ENCODE peak calls at places on chromosomes 1 and 21, in nine cellular contexts. One of them, this sample, is unnamed. For H3K9me3, the result is how much of the 10 kb centered on the place peaks cover.

GRCh38 chr1:36253463-36253862 is 29.2 kb downstream of the THRAP3 start:
- DNase-seq in uterus: no peak
- DNase-seq in naive thymus-derived CD4-positive, alpha-beta T cell: no peak
- DNase-seq in CD8-positive, alpha-beta T cell: no peak
- DNase-seq in tibial nerve: no peak
- DNase-seq in lung: no peak
- DNase-seq in keratinocyte: no peak
- DNase-seq in upper lobe of right lung: no peak
- DNase-seq in thoracic aorta: no peak
- DNase-seq in this sample: no peak

GRCh38 chr1:15287591-15287990 is 40.6 kb downstream of the FHAD1 start:
- DNase-seq in tibial nerve: no peak
- DNase-seq in naive thymus-derived CD4-positive, alpha-beta T cell: no peak
- DNase-seq in CD8-positive, alpha-beta T cell: no peak
- DNase-seq in thoracic aorta: no peak
- DNase-seq in upper lobe of right lung: no peak
- DNase-seq in uterus: no peak
- DNase-seq in lung: no peak
- DNase-seq in keratinocyte: no peak
- DNase-seq in this sample: no peak

GRCh38 chr21:32392880-32393676 is at the start of gene URB1:
- DNase-seq in upper lobe of right lung: peak
- DNase-seq in CD8-positive, alpha-beta T cell: peak
- DNase-seq in thoracic aorta: peak
- DNase-seq in keratinocyte: no peak
- DNase-seq in uterus: peak
- DNase-seq in lung: peak
- DNase-seq in naive thymus-derived CD4-positive, alpha-beta T cell: peak
- DNase-seq in tibial nerve: peak
- DNase-seq in this sample: peak

GRCh38 chr1:26697441-26697977 is 1.7 kb downstream of the ARID1A start:
- DNase-seq in keratinocyte: no peak
- DNase-seq in CD8-positive, alpha-beta T cell: no peak
- DNase-seq in thoracic aorta: no peak
- DNase-seq in lung: no peak
- DNase-seq in tibial nerve: no peak
- DNase-seq in uterus: no peak
- DNase-seq in upper lobe of right lung: no peak
- DNase-seq in naive thymus-derived CD4-positive, alpha-beta T cell: no peak
- DNase-seq in this sample: no peak

GRCh38 chr1:41525891-41526587 is 41.6 kb upstream of the EDN2 start:
- DNase-seq in upper lobe of right lung: no peak
- DNase-seq in tibial nerve: no peak
- DNase-seq in lung: no peak
- DNase-seq in CD8-positive, alpha-beta T cell: no peak
- DNase-seq in uterus: no peak
- DNase-seq in naive thymus-derived CD4-positive, alpha-beta T cell: no peak
- DNase-seq in keratinocyte: no peak
- DNase-seq in thoracic aorta: no peak
- DNase-seq in this sample: no peak

GRCh38 chr1:162740755-162741154 is 49.7 kb upstream of the HSD17B7 start:
- DNase-seq in thoracic aorta: no peak
- DNase-seq in upper lobe of right lung: no peak
- DNase-seq in uterus: no peak
- DNase-seq in naive thymus-derived CD4-positive, alpha-beta T cell: no peak
- DNase-seq in keratinocyte: no peak
- DNase-seq in lung: no peak
- DNase-seq in CD8-positive, alpha-beta T cell: no peak
- DNase-seq in tibial nerve: no peak
- DNase-seq in this sample: no peak

GRCh38 chr1:77825356-77825709 is 45.9 kb downstream of the MIGA1 start:
- DNase-seq in CD8-positive, alpha-beta T cell: no peak
- DNase-seq in thoracic aorta: no peak
- DNase-seq in naive thymus-derived CD4-positive, alpha-beta T cell: peak
- DNase-seq in lung: peak
- DNase-seq in uterus: no peak
- DNase-seq in upper lobe of right lung: no peak
- DNase-seq in keratinocyte: peak
- DNase-seq in tibial nerve: no peak
- DNase-seq in this sample: no peak

GRCh38 chr1:4108741-4109625 is 208.9 kb upstream of the C1orf174 start:
- DNase-seq in naive thymus-derived CD4-positive, alpha-beta T cell: no peak
- DNase-seq in thoracic aorta: no peak
- DNase-seq in tibial nerve: no peak
- DNase-seq in upper lobe of right lung: peak
- DNase-seq in CD8-positive, alpha-beta T cell: no peak
- DNase-seq in keratinocyte: no peak
- DNase-seq in lung: no peak
- DNase-seq in uterus: no peak
- DNase-seq in this sample: no peak

GRCh38 chr21:17930102-17930501 is 110.9 kb upstream of the C21orf91 start:
- DNase-seq in tibial nerve: no peak
- DNase-seq in lung: no peak
- DNase-seq in keratinocyte: no peak
- DNase-seq in CD8-positive, alpha-beta T cell: no peak
- DNase-seq in thoracic aorta: no peak
- DNase-seq in naive thymus-derived CD4-positive, alpha-beta T cell: no peak
- DNase-seq in uterus: no peak
- DNase-seq in upper lobe of right lung: no peak
- DNase-seq in this sample: no peak

GRCh38 chr1:111648826-111649225 is 29.2 kb downstream of the RAP1A start:
- DNase-seq in naive thymus-derived CD4-positive, alpha-beta T cell: no peak
- DNase-seq in thoracic aorta: no peak
- DNase-seq in lung: no peak
- DNase-seq in upper lobe of right lung: no peak
- DNase-seq in keratinocyte: no peak
- DNase-seq in uterus: no peak
- DNase-seq in CD8-positive, alpha-beta T cell: no peak
- DNase-seq in tibial nerve: no peak
- DNase-seq in this sample: no peak

GRCh38 chr1:232767381-232768074 is 37.7 kb upstream of the MAP10 start:
- DNase-seq in tibial nerve: no peak
- DNase-seq in uterus: peak
- DNase-seq in CD8-positive, alpha-beta T cell: no peak
- DNase-seq in naive thymus-derived CD4-positive, alpha-beta T cell: no peak
- DNase-seq in upper lobe of right lung: no peak
- DNase-seq in keratinocyte: peak
- DNase-seq in lung: no peak
- DNase-seq in thoracic aorta: peak
- DNase-seq in this sample: no peak

GRCh38 chr1:119713538-119714456 is 2.1 kb downstream of the PHGDH start:
- DNase-seq in tibial nerve: no peak
- DNase-seq in upper lobe of right lung: no peak
- DNase-seq in uterus: no peak
- DNase-seq in naive thymus-derived CD4-positive, alpha-beta T cell: no peak
- DNase-seq in CD8-positive, alpha-beta T cell: no peak
- DNase-seq in lung: no peak
- DNase-seq in keratinocyte: no peak
- DNase-seq in thoracic aorta: no peak
- DNase-seq in this sample: no peak

GRCh38 chr1:147073062-147073432 is 99.2 kb downstream of the PRKAB2 start:
- DNase-seq in lung: no peak
- DNase-seq in uterus: no peak
- DNase-seq in thoracic aorta: no peak
- DNase-seq in tibial nerve: no peak
- DNase-seq in keratinocyte: no peak
- DNase-seq in upper lobe of right lung: no peak
- DNase-seq in naive thymus-derived CD4-positive, alpha-beta T cell: no peak
- DNase-seq in CD8-positive, alpha-beta T cell: no peak
- DNase-seq in this sample: no peak

GRCh38 chr1:232925421-232926202 is 24.8 kb upstream of the NTPCR start:
- DNase-seq in thoracic aorta: no peak
- DNase-seq in tibial nerve: no peak
- DNase-seq in CD8-positive, alpha-beta T cell: no peak
- DNase-seq in uterus: no peak
- DNase-seq in keratinocyte: no peak
- DNase-seq in lung: no peak
- DNase-seq in upper lobe of right lung: no peak
- DNase-seq in naive thymus-derived CD4-positive, alpha-beta T cell: no peak
- DNase-seq in this sample: no peak

GRCh38 chr21:17560377-17560776 is 47.5 kb downstream of the CXADR start:
- DNase-seq in keratinocyte: no peak
- DNase-seq in upper lobe of right lung: no peak
- DNase-seq in uterus: no peak
- DNase-seq in thoracic aorta: no peak
- DNase-seq in naive thymus-derived CD4-positive, alpha-beta T cell: no peak
- DNase-seq in CD8-positive, alpha-beta T cell: no peak
- DNase-seq in lung: no peak
- DNase-seq in tibial nerve: no peak
- DNase-seq in this sample: no peak

GRCh38 chr1:205517288-205517687 is 12.8 kb downstream of the CDK18 start:
- DNase-seq in uterus: no peak
- DNase-seq in tibial nerve: no peak
- DNase-seq in lung: no peak
- DNase-seq in CD8-positive, alpha-beta T cell: no peak
- DNase-seq in keratinocyte: no peak
- DNase-seq in thoracic aorta: no peak
- DNase-seq in naive thymus-derived CD4-positive, alpha-beta T cell: no peak
- DNase-seq in upper lobe of right lung: no peak
- DNase-seq in this sample: no peak

GRCh38 chr1:180584869-180585268 is 26.1 kb downstream of the OVAAL start:
- DNase-seq in CD8-positive, alpha-beta T cell: no peak
- DNase-seq in tibial nerve: no peak
- DNase-seq in upper lobe of right lung: no peak
- DNase-seq in naive thymus-derived CD4-positive, alpha-beta T cell: no peak
- DNase-seq in keratinocyte: no peak
- DNase-seq in uterus: no peak
- DNase-seq in lung: no peak
- DNase-seq in thoracic aorta: no peak
- DNase-seq in this sample: no peak

GRCh38 chr1:180577361-180577760 is 18.6 kb downstream of the OVAAL start:
- DNase-seq in naive thymus-derived CD4-positive, alpha-beta T cell: no peak
- DNase-seq in CD8-positive, alpha-beta T cell: no peak
- DNase-seq in thoracic aorta: no peak
- DNase-seq in lung: no peak
- DNase-seq in uterus: no peak
- DNase-seq in upper lobe of right lung: no peak
- DNase-seq in tibial nerve: no peak
- DNase-seq in keratinocyte: no peak
- DNase-seq in this sample: no peak

GRCh38 chr1:180581635-180582039 is 22.9 kb downstream of the OVAAL start:
- DNase-seq in tibial nerve: no peak
- DNase-seq in uterus: no peak
- DNase-seq in CD8-positive, alpha-beta T cell: no peak
- DNase-seq in thoracic aorta: no peak
- DNase-seq in keratinocyte: no peak
- DNase-seq in lung: no peak
- DNase-seq in upper lobe of right lung: no peak
- DNase-seq in naive thymus-derived CD4-positive, alpha-beta T cell: no peak
- DNase-seq in this sample: no peak

GRCh38 chr1:180585994-180586359 is 27.2 kb downstream of the OVAAL start:
- DNase-seq in CD8-positive, alpha-beta T cell: no peak
- DNase-seq in upper lobe of right lung: no peak
- DNase-seq in uterus: no peak
- DNase-seq in naive thymus-derived CD4-positive, alpha-beta T cell: no peak
- DNase-seq in lung: no peak
- DNase-seq in tibial nerve: no peak
- DNase-seq in keratinocyte: no peak
- DNase-seq in thoracic aorta: no peak
- DNase-seq in this sample: no peak

GRCh38 chr1:180580237-180580636 is 21.5 kb downstream of the OVAAL start:
- DNase-seq in tibial nerve: no peak
- DNase-seq in lung: no peak
- DNase-seq in CD8-positive, alpha-beta T cell: no peak
- DNase-seq in thoracic aorta: no peak
- DNase-seq in naive thymus-derived CD4-positive, alpha-beta T cell: no peak
- DNase-seq in upper lobe of right lung: no peak
- DNase-seq in uterus: no peak
- DNase-seq in keratinocyte: no peak
- DNase-seq in this sample: no peak
- H3K27ac ChIP-seq in tibial nerve: no peak
- H3K27ac ChIP-seq in lung: no peak
- H3K27ac ChIP-seq in CD8-positive, alpha-beta T cell: no peak
- H3K27ac ChIP-seq in thoracic aorta: no peak
- H3K27ac ChIP-seq in naive thymus-derived CD4-positive, alpha-beta T cell: no peak
- H3K27ac ChIP-seq in upper lobe of right lung: no peak
- H3K27ac ChIP-seq in uterus: no peak
- H3K27ac ChIP-seq in keratinocyte: no peak
- H3K27ac ChIP-seq in this sample: no peak

DNA sequence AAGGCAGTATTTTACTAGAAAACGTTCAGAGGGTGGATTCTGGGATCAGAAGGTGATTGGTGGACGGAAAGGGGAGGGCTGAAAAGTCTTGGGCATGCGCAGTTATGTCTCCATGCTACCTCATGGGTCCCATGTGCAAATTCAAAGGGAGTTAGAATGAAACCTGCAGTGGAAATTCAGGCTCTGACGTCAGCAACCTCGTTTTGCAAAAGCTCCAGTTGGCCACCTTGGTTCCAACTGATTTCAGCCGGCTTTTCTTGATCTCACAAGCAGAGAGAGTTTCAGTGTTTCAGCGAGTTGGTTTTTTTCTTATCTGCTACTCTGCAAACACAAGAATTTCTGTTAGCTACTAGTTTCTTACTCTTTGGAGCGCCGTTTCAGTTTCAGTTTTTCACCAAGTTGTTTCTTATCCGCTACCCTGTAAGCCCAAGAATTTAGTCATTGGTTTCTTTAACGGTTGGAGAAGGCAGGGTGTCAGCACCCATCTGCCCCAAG is 69.8 kb upstream of the PGBD5 start:
- DNase-seq in keratinocyte: no peak
- DNase-seq in naive thymus-derived CD4-positive, alpha-beta T cell: no peak
- DNase-seq in CD8-positive, alpha-beta T cell: no peak
- DNase-seq in uterus: no peak
- DNase-seq in thoracic aorta: no peak
- DNase-seq in lung: no peak
- DNase-seq in tibial nerve: no peak
- DNase-seq in upper lobe of right lung: no peak
- DNase-seq in this sample: no peak
- H3K4me3 ChIP-seq in keratinocyte: no peak
- H3K4me3 ChIP-seq in naive thymus-derived CD4-positive, alpha-beta T cell: no peak
- H3K4me3 ChIP-seq in CD8-positive, alpha-beta T cell: no peak
- H3K4me3 ChIP-seq in uterus: no peak
- H3K4me3 ChIP-seq in thoracic aorta: no peak
- H3K4me3 ChIP-seq in lung: no peak
- H3K4me3 ChIP-seq in tibial nerve: no peak
- H3K4me3 ChIP-seq in upper lobe of right lung: peak
- H3K4me3 ChIP-seq in this sample: no peak

DNA sequence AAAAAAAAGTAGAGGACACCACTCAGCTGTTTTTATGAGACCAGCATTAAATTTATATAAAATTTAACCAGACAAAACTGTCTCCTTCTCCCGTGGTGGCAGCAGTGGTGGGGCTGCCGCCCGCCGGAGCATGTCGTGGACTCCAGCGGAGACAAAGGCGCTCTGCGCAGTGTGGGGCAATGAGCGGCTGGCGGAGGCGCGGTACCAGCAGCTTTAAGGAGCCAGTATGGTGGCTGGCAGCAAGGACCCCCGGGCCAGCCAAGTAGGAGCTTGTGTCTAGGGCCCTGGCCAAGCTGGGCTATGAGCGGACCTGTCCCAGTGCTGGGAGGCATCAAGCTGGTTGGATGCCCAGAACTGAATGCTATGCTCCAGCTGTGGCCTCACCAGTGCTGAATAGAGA is 2102.9 kb downstream of the NCAM2 start:
- DNase-seq in keratinocyte: no peak
- DNase-seq in thoracic aorta: no peak
- DNase-seq in CD8-positive, alpha-beta T cell: no peak
- DNase-seq in upper lobe of right lung: no peak
- DNase-seq in uterus: no peak
- DNase-seq in tibial nerve: no peak
- DNase-seq in lung: no peak
- DNase-seq in naive thymus-derived CD4-positive, alpha-beta T cell: no peak
- DNase-seq in this sample: no peak
- H3K9me3 ChIP-seq in keratinocyte: under half
- H3K9me3 ChIP-seq in thoracic aorta: under half
- H3K9me3 ChIP-seq in CD8-positive, alpha-beta T cell: under half
- H3K9me3 ChIP-seq in upper lobe of right lung: under half
- H3K9me3 ChIP-seq in uterus: under half
- H3K9me3 ChIP-seq in tibial nerve: under half
- H3K9me3 ChIP-seq in lung: under half
- H3K9me3 ChIP-seq in naive thymus-derived CD4-positive, alpha-beta T cell: under half
- H3K9me3 ChIP-seq in this sample: under half

GRCh38 chr1:46394108-46394871 is at the start of gene FAAH:
- DNase-seq in tibial nerve: no peak
- DNase-seq in upper lobe of right lung: peak
- DNase-seq in lung: peak
- DNase-seq in keratinocyte: no peak
- DNase-seq in uterus: peak
- DNase-seq in CD8-positive, alpha-beta T cell: peak
- DNase-seq in thoracic aorta: no peak
- DNase-seq in naive thymus-derived CD4-positive, alpha-beta T cell: peak
- DNase-seq in this sample: no peak
- H3K27ac ChIP-seq in tibial nerve: peak
- H3K27ac ChIP-seq in upper lobe of right lung: peak
- H3K27ac ChIP-seq in lung: no peak
- H3K27ac ChIP-seq in keratinocyte: no peak
- H3K27ac ChIP-seq in uterus: no peak
- H3K27ac ChIP-seq in CD8-positive, alpha-beta T cell: no peak
- H3K27ac ChIP-seq in thoracic aorta: no peak
- H3K27ac ChIP-seq in naive thymus-derived CD4-positive, alpha-beta T cell: no peak
- H3K27ac ChIP-seq in this sample: no peak

This sample was measured in SJSA1.